ENCODE peak calls at places on chromosome 22, in nine cellular contexts. One of them, this sample, is unnamed.

GRCh38 chr22:24169439-24170058 is 11.7 kb upstream of the SUSD2 start:
- DNase-seq in neuronal stem cell: no peak
- DNase-seq in AG04450: no peak
- DNase-seq in effector memory CD4-positive, alpha-beta T cell: no peak
- DNase-seq in BE2C: no peak
- DNase-seq in esophagus squamous epithelium: no peak
- DNase-seq in mucosa of descending colon: no peak
- DNase-seq in fibroblast of lung: no peak
- DNase-seq in heart left ventricle: no peak
- DNase-seq in this sample: no peak

GRCh38 chr22:47031628-47031915 is 269.1 kb downstream of the TBC1D22A start:
- DNase-seq in neuronal stem cell: no peak
- DNase-seq in AG04450: no peak
- DNase-seq in effector memory CD4-positive, alpha-beta T cell: no peak
- DNase-seq in BE2C: peak; percentile 3
- DNase-seq in esophagus squamous epithelium: no peak
- DNase-seq in mucosa of descending colon: no peak
- DNase-seq in fibroblast of lung: no peak
- DNase-seq in heart left ventricle: peak; percentile 36
- DNase-seq in this sample: no peak

GRCh38 chr22:23562186-23562585 is 17.9 kb downstream of the IGLL1 start:
- DNase-seq in neuronal stem cell: no peak
- DNase-seq in AG04450: no peak
- DNase-seq in effector memory CD4-positive, alpha-beta T cell: no peak
- DNase-seq in BE2C: no peak
- DNase-seq in esophagus squamous epithelium: no peak
- DNase-seq in mucosa of descending colon: no peak
- DNase-seq in fibroblast of lung: no peak
- DNase-seq in heart left ventricle: no peak
- DNase-seq in this sample: no peak

GRCh38 chr22:44497218-44497903 is 672 bp downstream of the RTL6 start:
- DNase-seq in neuronal stem cell: peak; percentile 9
- DNase-seq in AG04450: no peak
- DNase-seq in effector memory CD4-positive, alpha-beta T cell: no peak
- DNase-seq in BE2C: peak; percentile 30
- DNase-seq in esophagus squamous epithelium: no peak
- DNase-seq in mucosa of descending colon: peak; percentile 29
- DNase-seq in fibroblast of lung: peak; percentile 70
- DNase-seq in heart left ventricle: peak; percentile 64
- DNase-seq in this sample: no peak

GRCh38 chr22:38788417-38788816 is 5.5 kb downstream of the DNAL4 start:
- DNase-seq in neuronal stem cell: no peak
- DNase-seq in AG04450: peak; percentile 72
- DNase-seq in effector memory CD4-positive, alpha-beta T cell: no peak
- DNase-seq in BE2C: peak; percentile 81
- DNase-seq in esophagus squamous epithelium: no peak
- DNase-seq in mucosa of descending colon: peak; percentile 48
- DNase-seq in fibroblast of lung: peak; percentile 98
- DNase-seq in heart left ventricle: no peak
- DNase-seq in this sample: no peak

GRCh38 chr22:39252461-39253391 is 7.9 kb upstream of the PDGFB start:
- DNase-seq in neuronal stem cell: no peak
- DNase-seq in AG04450: no peak
- DNase-seq in effector memory CD4-positive, alpha-beta T cell: no peak
- DNase-seq in BE2C: no peak
- DNase-seq in esophagus squamous epithelium: no peak
- DNase-seq in mucosa of descending colon: no peak
- DNase-seq in fibroblast of lung: no peak
- DNase-seq in heart left ventricle: no peak
- DNase-seq in this sample: no peak

GRCh38 chr22:42228480-42228879 is 42.0 kb downstream of the TCF20 start:
- DNase-seq in neuronal stem cell: no peak
- DNase-seq in AG04450: no peak
- DNase-seq in effector memory CD4-positive, alpha-beta T cell: no peak
- DNase-seq in BE2C: no peak
- DNase-seq in esophagus squamous epithelium: no peak
- DNase-seq in mucosa of descending colon: no peak
- DNase-seq in fibroblast of lung: no peak
- DNase-seq in heart left ventricle: no peak
- DNase-seq in this sample: no peak

GRCh38 chr22:19178065-19178658 is 374 bp downstream of the SLC25A1 start:
- DNase-seq in neuronal stem cell: peak; percentile 55
- DNase-seq in AG04450: no peak
- DNase-seq in effector memory CD4-positive, alpha-beta T cell: peak; percentile 48
- DNase-seq in BE2C: peak; percentile 60
- DNase-seq in esophagus squamous epithelium: no peak
- DNase-seq in mucosa of descending colon: peak; percentile 66
- DNase-seq in fibroblast of lung: peak; percentile 11
- DNase-seq in heart left ventricle: peak; percentile 75
- DNase-seq in this sample: no peak

DNA sequence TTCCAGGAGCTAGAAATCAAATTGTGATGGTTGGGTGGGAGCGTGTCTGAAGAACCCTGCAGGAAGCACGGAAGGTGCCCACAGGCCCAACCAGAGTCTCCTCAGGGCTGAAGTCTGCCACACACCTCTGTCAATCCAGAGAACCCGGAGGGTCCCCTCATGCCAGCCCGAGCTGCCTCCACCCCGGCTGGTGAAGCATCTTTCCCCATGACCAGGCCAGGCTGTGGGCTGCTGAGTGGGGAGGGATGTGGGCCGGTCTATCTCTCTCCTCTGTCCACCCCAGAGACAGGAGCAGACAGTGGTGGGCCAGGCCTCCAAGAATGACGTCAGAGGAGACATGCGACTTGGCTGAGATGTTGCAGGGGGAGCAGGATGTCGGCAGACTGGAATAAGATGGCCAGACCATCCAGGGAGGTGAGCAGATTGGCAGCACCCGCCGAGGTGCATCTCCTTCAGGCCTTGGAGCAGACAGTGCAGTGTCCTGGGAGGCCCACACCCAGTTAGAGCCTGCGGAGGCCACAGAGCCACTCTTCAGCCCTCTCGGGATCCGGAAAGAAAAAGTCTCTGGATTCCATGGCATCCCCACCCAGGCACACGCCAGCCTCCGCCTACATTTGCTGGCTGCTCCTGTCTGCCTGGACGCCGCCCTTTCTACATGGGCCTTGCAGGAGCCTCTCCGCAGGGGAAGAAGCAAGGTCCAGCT is 1524.9 kb downstream of the BRD1 start:
- DNase-seq in neuronal stem cell: no peak
- DNase-seq in AG04450: no peak
- DNase-seq in effector memory CD4-positive, alpha-beta T cell: no peak
- DNase-seq in BE2C: no peak
- DNase-seq in esophagus squamous epithelium: no peak
- DNase-seq in mucosa of descending colon: no peak
- DNase-seq in fibroblast of lung: no peak
- DNase-seq in heart left ventricle: peak; percentile 54
- DNase-seq in this sample: no peak
- H3K9me3 ChIP-seq in neuronal stem cell: no peaks in the 10 kb centered on the region
- H3K9me3 ChIP-seq in AG04450: peaks cover 95% of the 10 kb centered on the region
- H3K9me3 ChIP-seq in effector memory CD4-positive, alpha-beta T cell: no peaks in the 10 kb centered on the region
- H3K9me3 ChIP-seq in BE2C: peaks cover 8% of the 10 kb centered on the region
- H3K9me3 ChIP-seq in esophagus squamous epithelium: no peaks in the 10 kb centered on the region
- H3K9me3 ChIP-seq in mucosa of descending colon: no peaks in the 10 kb centered on the region
- H3K9me3 ChIP-seq in fibroblast of lung: no peaks in the 10 kb centered on the region
- H3K9me3 ChIP-seq in heart left ventricle: no peaks in the 10 kb centered on the region
- H3K9me3 ChIP-seq in this sample: no peaks in the 10 kb centered on the region

GRCh38 chr22:49549851-49550430 is 277.7 kb downstream of the BRD1 start:
- DNase-seq in neuronal stem cell: no peak
- DNase-seq in AG04450: no peak
- DNase-seq in effector memory CD4-positive, alpha-beta T cell: no peak
- DNase-seq in BE2C: no peak
- DNase-seq in esophagus squamous epithelium: no peak
- DNase-seq in mucosa of descending colon: no peak
- DNase-seq in fibroblast of lung: no peak
- DNase-seq in heart left ventricle: no peak
- DNase-seq in this sample: no peak

GRCh38 chr22:49549256-49549655 is 278.4 kb downstream of the BRD1 start:
- DNase-seq in neuronal stem cell: no peak
- DNase-seq in AG04450: no peak
- DNase-seq in effector memory CD4-positive, alpha-beta T cell: no peak
- DNase-seq in BE2C: no peak
- DNase-seq in esophagus squamous epithelium: no peak
- DNase-seq in mucosa of descending colon: no peak
- DNase-seq in fibroblast of lung: no peak
- DNase-seq in heart left ventricle: peak; percentile 33
- DNase-seq in this sample: no peak

GRCh38 chr22:49546811-49547585 is 280.7 kb downstream of the BRD1 start:
- DNase-seq in neuronal stem cell: no peak
- DNase-seq in AG04450: no peak
- DNase-seq in effector memory CD4-positive, alpha-beta T cell: no peak
- DNase-seq in BE2C: no peak
- DNase-seq in esophagus squamous epithelium: no peak
- DNase-seq in mucosa of descending colon: no peak
- DNase-seq in fibroblast of lung: no peak
- DNase-seq in heart left ventricle: peak; percentile 22
- DNase-seq in this sample: no peak

GRCh38 chr22:49547751-49548239 is 279.9 kb downstream of the BRD1 start:
- DNase-seq in neuronal stem cell: no peak
- DNase-seq in AG04450: no peak
- DNase-seq in effector memory CD4-positive, alpha-beta T cell: no peak
- DNase-seq in BE2C: no peak
- DNase-seq in esophagus squamous epithelium: no peak
- DNase-seq in mucosa of descending colon: no peak
- DNase-seq in fibroblast of lung: no peak
- DNase-seq in heart left ventricle: peak; percentile 21
- DNase-seq in this sample: no peak

GRCh38 chr22:49548356-49549202 is 279.1 kb downstream of the BRD1 start:
- DNase-seq in neuronal stem cell: no peak
- DNase-seq in AG04450: no peak
- DNase-seq in effector memory CD4-positive, alpha-beta T cell: no peak
- DNase-seq in BE2C: no peak
- DNase-seq in esophagus squamous epithelium: no peak
- DNase-seq in mucosa of descending colon: no peak
- DNase-seq in fibroblast of lung: no peak
- DNase-seq in heart left ventricle: peak; percentile 32
- DNase-seq in this sample: no peak
- H3K9me3 ChIP-seq in neuronal stem cell: no peaks in the 10 kb centered on the region
- H3K9me3 ChIP-seq in AG04450: peaks cover 90% of the 10 kb centered on the region
- H3K9me3 ChIP-seq in effector memory CD4-positive, alpha-beta T cell: no peaks in the 10 kb centered on the region
- H3K9me3 ChIP-seq in BE2C: no peaks in the 10 kb centered on the region
- H3K9me3 ChIP-seq in esophagus squamous epithelium: no peaks in the 10 kb centered on the region
- H3K9me3 ChIP-seq in mucosa of descending colon: peaks cover 5% of the 10 kb centered on the region
- H3K9me3 ChIP-seq in fibroblast of lung: no peaks in the 10 kb centered on the region
- H3K9me3 ChIP-seq in heart left ventricle: peaks cover 11% of the 10 kb centered on the region
- H3K9me3 ChIP-seq in this sample: no peaks in the 10 kb centered on the region

GRCh38 chr22:49554296-49554625 is 273.4 kb downstream of the BRD1 start:
- DNase-seq in neuronal stem cell: no peak
- DNase-seq in AG04450: no peak
- DNase-seq in effector memory CD4-positive, alpha-beta T cell: no peak
- DNase-seq in BE2C: no peak
- DNase-seq in esophagus squamous epithelium: no peak
- DNase-seq in mucosa of descending colon: no peak
- DNase-seq in fibroblast of lung: no peak
- DNase-seq in heart left ventricle: peak; percentile 49
- DNase-seq in this sample: no peak

GRCh38 chr22:49553076-49553475 is 274.6 kb downstream of the BRD1 start:
- DNase-seq in neuronal stem cell: no peak
- DNase-seq in AG04450: no peak
- DNase-seq in effector memory CD4-positive, alpha-beta T cell: no peak
- DNase-seq in BE2C: no peak
- DNase-seq in esophagus squamous epithelium: no peak
- DNase-seq in mucosa of descending colon: no peak
- DNase-seq in fibroblast of lung: no peak
- DNase-seq in heart left ventricle: peak; percentile 47
- DNase-seq in this sample: no peak

GRCh38 chr22:49555526-49555925 is 272.1 kb downstream of the BRD1 start:
- DNase-seq in neuronal stem cell: no peak
- DNase-seq in AG04450: no peak
- DNase-seq in effector memory CD4-positive, alpha-beta T cell: no peak
- DNase-seq in BE2C: no peak
- DNase-seq in esophagus squamous epithelium: no peak
- DNase-seq in mucosa of descending colon: no peak
- DNase-seq in fibroblast of lung: no peak
- DNase-seq in heart left ventricle: no peak
- DNase-seq in this sample: no peak

GRCh38 chr22:49553518-49554295 is 274.0 kb downstream of the BRD1 start:
- DNase-seq in neuronal stem cell: peak; percentile 37
- DNase-seq in AG04450: no peak
- DNase-seq in effector memory CD4-positive, alpha-beta T cell: no peak
- DNase-seq in BE2C: no peak
- DNase-seq in esophagus squamous epithelium: no peak
- DNase-seq in mucosa of descending colon: no peak
- DNase-seq in fibroblast of lung: no peak
- DNase-seq in heart left ventricle: peak; percentile 49
- DNase-seq in this sample: no peak

DNA sequence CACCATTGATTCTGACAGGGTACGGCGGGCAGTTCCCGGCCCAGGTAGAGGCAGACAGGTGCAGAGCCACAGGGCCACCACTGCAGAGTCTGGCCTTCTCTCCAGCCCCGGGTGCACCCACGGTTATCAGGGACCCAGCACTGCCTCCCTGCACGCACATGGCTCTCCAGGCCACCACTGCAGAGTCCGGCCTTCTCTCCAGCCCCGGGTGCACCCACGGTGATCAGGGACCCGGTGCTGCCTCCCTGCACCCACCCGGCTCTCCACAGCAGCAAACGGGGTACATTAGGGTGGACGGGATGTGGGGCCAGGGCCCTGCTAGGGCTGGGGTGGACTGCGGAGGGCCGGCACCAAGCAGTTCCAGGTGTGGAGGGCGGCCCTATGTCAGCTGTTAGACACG is 272.9 kb downstream of the BRD1 start:
- DNase-seq in neuronal stem cell: no peak
- DNase-seq in AG04450: no peak
- DNase-seq in effector memory CD4-positive, alpha-beta T cell: no peak
- DNase-seq in BE2C: no peak
- DNase-seq in esophagus squamous epithelium: no peak
- DNase-seq in mucosa of descending colon: no peak
- DNase-seq in fibroblast of lung: no peak
- DNase-seq in heart left ventricle: peak; percentile 49
- DNase-seq in this sample: no peak
- H3K9me3 ChIP-seq in neuronal stem cell: no peaks in the 10 kb centered on the region
- H3K9me3 ChIP-seq in AG04450: peaks cover 65% of the 10 kb centered on the region
- H3K9me3 ChIP-seq in effector memory CD4-positive, alpha-beta T cell: no peaks in the 10 kb centered on the region
- H3K9me3 ChIP-seq in BE2C: no peaks in the 10 kb centered on the region
- H3K9me3 ChIP-seq in esophagus squamous epithelium: no peaks in the 10 kb centered on the region
- H3K9me3 ChIP-seq in mucosa of descending colon: peaks cover 5% of the 10 kb centered on the region
- H3K9me3 ChIP-seq in fibroblast of lung: no peaks in the 10 kb centered on the region
- H3K9me3 ChIP-seq in heart left ventricle: peaks cover 15% of the 10 kb centered on the region
- H3K9me3 ChIP-seq in this sample: no peaks in the 10 kb centered on the region

DNA sequence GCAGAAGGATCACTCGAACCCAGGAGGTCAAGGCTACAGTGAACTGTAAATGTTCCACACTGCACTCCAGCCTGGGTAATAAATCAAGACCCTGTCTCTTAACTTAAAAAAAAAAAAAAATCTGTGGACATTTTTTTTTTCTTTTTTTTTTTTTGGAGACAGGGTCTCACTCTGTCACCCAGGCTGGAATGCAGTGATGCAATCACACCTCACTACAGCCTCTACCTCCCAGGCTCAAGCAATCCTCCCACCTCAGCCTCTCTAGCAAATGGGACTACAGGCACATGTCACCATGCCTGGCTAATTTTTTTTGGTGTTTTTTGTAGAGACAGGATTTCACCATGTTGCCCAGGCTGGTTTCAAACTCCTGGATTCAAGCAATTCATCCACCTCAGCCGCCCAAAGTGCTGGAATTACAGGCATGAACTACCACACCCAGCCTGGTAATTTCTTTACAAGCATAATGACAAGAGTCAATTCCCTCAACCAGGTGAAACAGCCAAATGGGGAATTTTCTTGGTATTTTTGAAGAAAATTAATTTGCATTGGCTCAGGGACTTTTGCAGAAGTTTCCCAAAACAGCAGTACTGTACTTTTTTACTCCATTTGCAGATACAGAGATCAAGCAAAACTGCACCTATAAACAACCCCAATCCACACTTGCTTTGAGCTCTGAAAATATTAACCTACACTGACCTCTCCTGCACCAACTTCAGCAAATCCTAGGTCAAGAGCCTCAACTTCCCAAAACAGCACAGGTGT is 44.0 kb downstream of the MRTFA start:
- DNase-seq in neuronal stem cell: no peak
- DNase-seq in AG04450: no peak
- DNase-seq in effector memory CD4-positive, alpha-beta T cell: no peak
- DNase-seq in BE2C: no peak
- DNase-seq in esophagus squamous epithelium: no peak
- DNase-seq in mucosa of descending colon: peak; percentile 44
- DNase-seq in fibroblast of lung: no peak
- DNase-seq in heart left ventricle: no peak
- DNase-seq in this sample: no peak
- H3K9me3 ChIP-seq in neuronal stem cell: no peaks in the 10 kb centered on the region
- H3K9me3 ChIP-seq in AG04450: no peaks in the 10 kb centered on the region
- H3K9me3 ChIP-seq in effector memory CD4-positive, alpha-beta T cell: no peaks in the 10 kb centered on the region
- H3K9me3 ChIP-seq in BE2C: no peaks in the 10 kb centered on the region
- H3K9me3 ChIP-seq in esophagus squamous epithelium: no peaks in the 10 kb centered on the region
- H3K9me3 ChIP-seq in mucosa of descending colon: no peaks in the 10 kb centered on the region
- H3K9me3 ChIP-seq in fibroblast of lung: no peaks in the 10 kb centered on the region
- H3K9me3 ChIP-seq in heart left ventricle: no peaks in the 10 kb centered on the region
- H3K9me3 ChIP-seq in this sample: no peaks in the 10 kb centered on the region